ENCODE peak calls at places on chromosomes 13 and 19, in five cellular contexts. X is mammary epithelial cell, U is IMR-90, J is PC-3, O is neural progenitor cell. Y is an unnamed sample. For H4K20me1, the result is how much of the 10 kb centered on the place peaks cover.

GRCh38 chr13:21871919-21872318 is 201.0 kb downstream of the FGF9 start:
- DNase-seq in J (no peak), O (no peak), X (no peak), U (no peak), Y (no peak)

GRCh38 chr13:63979951-63980350 is 2564.3 kb upstream of the PCDH20 start:
- DNase-seq in J (no peak), X (no peak), U (no peak), O (no peak), Y (no peak)

GRCh38 chr19:44845612-44846454 is at the start of gene NECTIN2:
- DNase-seq in J (peak), O (peak), X (peak), U (peak), Y (peak)

GRCh38 chr13:99873832-99874430 is 97.6 kb downstream of the ZIC5 start:
- DNase-seq in J (no peak), U (no peak), X (no peak), O (no peak), Y (no peak)

GRCh38 chr13:36904219-36904618 is 15.8 kb downstream of the SMAD9 start:
- DNase-seq in U (no peak), X (no peak), O (no peak), J (no peak), Y (no peak)

GRCh38 chr19:7736148-7736547 is 4.2 kb upstream of the CLEC4G start:
- DNase-seq in O (no peak), U (no peak), X (no peak), J (no peak), Y (no peak)

GRCh38 chr13:50991624-50992610 is 82.3 kb downstream of the RNASEH2B start:
- DNase-seq in X (no peak), U (no peak), J (no peak), O (no peak), Y (no peak)

GRCh38 chr13:19345158-19345557 is 163.5 kb upstream of the TUBA3C start:
- DNase-seq in X (no peak), U (no peak), J (no peak), O (no peak), Y (no peak)

GRCh38 chr13:33153421-33154381 is 131.9 kb downstream of the STARD13 start:
- DNase-seq in X (no peak), O (peak), U (peak), J (peak), Y (no peak)

GRCh38 chr19:28485300-28485699 is 727.7 kb downstream of the UQCRFS1 start:
- DNase-seq in X (no peak), O (no peak), J (no peak), U (no peak), Y (no peak)

GRCh38 chr13:31749929-31750328 is 10.6 kb downstream of the RXFP2 start:
- DNase-seq in O (no peak), J (peak), U (peak), X (peak), Y (peak)

GRCh38 chr13:100753391-100753790 is 78.8 kb upstream of the TMTC4 start:
- DNase-seq in J (no peak), U (no peak), O (no peak), X (no peak), Y (no peak)

GRCh38 chr19:8108560-8109445 is 40.6 kb downstream of the FBN3 start:
- DNase-seq in U (no peak), J (no peak), X (no peak), O (no peak), Y (no peak)

GRCh38 chr13:34933786-34934185 is 8.3 kb upstream of the NBEA start:
- DNase-seq in J (no peak), U (no peak), O (peak), X (no peak), Y (no peak)

GRCh38 chr19:6264077-6264445 is 15.7 kb downstream of the MLLT1 start:
- DNase-seq in X (no peak), O (peak), U (peak), J (no peak), Y (peak)

GRCh38 chr13:105848494-105848893 is 687.0 kb downstream of the EFNB2 start:
- DNase-seq in O (no peak), J (no peak), X (peak), U (no peak), Y (peak)

GRCh38 chr19:56132316-56132822 is 8.7 kb upstream of the ZNF444 start:
- DNase-seq in U (peak), X (no peak), J (no peak), O (peak), Y (peak)

GRCh38 chr19:18427752-18428131 is 8.5 kb downstream of the SSBP4 start:
- DNase-seq in U (no peak), X (no peak), J (no peak), O (no peak), Y (no peak)

GRCh38 chr19:3653865-3654513 is 27.4 kb upstream of the CACTIN start:
- DNase-seq in O (peak), X (no peak), U (no peak), J (no peak), Y (no peak)

GRCh38 chr13:94056362-94056990 is 423.0 kb downstream of the DCT start:
- DNase-seq in J (no peak), O (no peak), U (peak), X (no peak), Y (no peak)

GRCh38 chr19:17938092-17938845 is 5.5 kb downstream of the CCDC124 start:
- DNase-seq in J (peak), U (peak), O (peak), X (peak), Y (peak)

GRCh38 chr13:40666058-40666904 is at the start of gene FOXO1:
- DNase-seq in J (peak), U (peak), X (peak), O (peak), Y (peak)

GRCh38 chr19:39557791-39558622 is 18.0 kb upstream of the EID2 start:
- DNase-seq in U (peak), X (no peak), O (no peak), J (peak), Y (no peak)

GRCh38 chr13:113002206-113002821 is 33.3 kb downstream of the MCF2L start:
- DNase-seq in X (no peak), U (no peak), O (peak), J (no peak), Y (no peak)

GRCh38 chr13:100440756-100441421 is 147.7 kb downstream of the GGACT start:
- DNase-seq in U (peak), J (no peak), O (no peak), X (no peak), Y (peak)

GRCh38 chr13:68232351-68233130 is 1002.4 kb upstream of the PCDH9 start:
- DNase-seq in U (no peak), J (no peak), O (peak), X (peak), Y (peak)

GRCh38 chr13:113122571-113123225 is at the start of gene F10:
- DNase-seq in O (peak), X (no peak), U (peak), J (no peak), Y (peak)

GRCh38 chr13:38147050-38147449 is 202.6 kb upstream of the UFM1 start:
- DNase-seq in U (no peak), X (no peak), J (no peak), O (no peak), Y (no peak)

GRCh38 chr19:47258434-47258833 is 2.1 kb downstream of the CCDC9 start:
- DNase-seq in O (no peak), J (no peak), U (no peak), X (no peak), Y (no peak)
- H3K4me3 ChIP-seq in O (peak), J (peak), U (no peak), X (no peak), Y (peak)

DNA sequence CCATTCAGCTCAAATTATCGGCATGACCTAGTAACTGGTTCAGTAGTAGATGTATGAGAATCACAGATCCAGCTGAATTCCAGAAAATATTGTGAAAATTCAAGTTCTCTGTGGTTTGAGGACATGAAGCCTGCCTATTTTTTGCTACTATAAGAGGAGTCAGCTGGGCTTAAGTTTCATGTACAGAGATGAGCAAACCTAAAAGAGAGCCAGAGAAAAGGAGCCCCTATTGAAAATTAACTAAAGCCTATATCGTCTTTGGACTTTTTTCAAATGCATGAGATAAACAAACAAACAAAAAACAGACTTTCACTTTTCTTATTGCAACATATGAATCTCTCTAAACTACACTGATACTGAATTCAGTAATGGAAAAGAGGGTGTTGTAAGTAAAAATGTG is 106.8 kb upstream of the SPRY2 start:
- DNase-seq in J (no peak), U (no peak), O (no peak), X (no peak), Y (no peak)
- H2AFZ ChIP-seq in J (no peak), U (no peak), O (peak), X (no peak), Y (no peak)

GRCh38 chr19:16531380-16531669 is 10.9 kb downstream of the CHERP start:
- DNase-seq in O (no peak), U (no peak), X (no peak), J (no peak), Y (no peak)

GRCh38 chr19:16535381-16535780 is 6.9 kb downstream of the CHERP start:
- DNase-seq in X (no peak), U (no peak), J (no peak), O (no peak), Y (no peak)

GRCh38 chr19:16529466-16530144 is 12.6 kb downstream of the CHERP start:
- DNase-seq in J (no peak), U (no peak), O (no peak), X (no peak), Y (no peak)

GRCh38 chr19:16530540-16531379 is 11.5 kb downstream of the CHERP start:
- DNase-seq in J (no peak), U (no peak), X (no peak), O (no peak), Y (no peak)

DNA sequence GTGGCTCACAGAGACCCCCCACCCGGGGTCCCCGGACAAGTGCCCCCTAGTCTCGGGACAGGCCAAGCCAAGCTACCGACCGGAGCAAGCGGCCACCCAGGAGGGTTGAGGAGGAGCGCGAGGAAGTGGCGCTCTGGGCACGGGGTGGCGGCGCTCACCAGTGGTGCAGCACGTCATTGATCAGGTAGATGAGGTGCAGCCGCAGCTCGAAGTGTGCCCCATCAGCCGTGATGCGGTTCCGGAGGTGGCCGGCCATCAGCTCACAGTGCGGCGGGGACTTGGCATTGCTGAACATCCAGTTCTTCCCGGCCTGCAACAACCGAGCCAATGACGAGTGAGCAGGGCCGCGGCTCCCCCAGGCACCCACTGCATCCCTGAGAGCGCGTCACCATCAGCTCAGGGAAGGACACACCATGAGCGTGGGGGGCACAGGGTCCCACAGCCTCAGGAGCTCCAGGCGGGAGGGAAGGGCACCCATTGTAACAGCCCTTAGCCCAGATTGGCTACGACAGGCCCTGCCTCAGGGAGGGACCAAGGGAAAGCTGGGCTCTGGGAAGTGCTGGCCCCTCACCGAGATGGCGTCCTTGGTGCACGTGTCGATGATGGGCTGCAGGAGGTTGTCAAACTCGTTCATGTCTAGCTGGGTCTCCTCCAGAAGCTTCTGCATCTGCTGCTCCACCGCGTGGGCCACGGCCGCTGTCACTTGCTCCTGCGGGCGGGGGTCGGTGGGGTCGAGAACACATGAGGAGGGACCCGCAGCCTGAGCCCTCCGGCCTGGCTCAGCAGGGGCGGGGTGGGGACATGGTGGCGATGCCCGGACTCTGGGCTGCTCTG is 9.6 kb downstream of the CHERP start:
- DNase-seq in O (no peak), X (no peak), J (no peak), U (no peak), Y (no peak)
- H4K20me1 ChIP-seq in O (under half), X (under half), J (under half), U (under half), Y (under half)

GRCh38 chr13:95644611-95645052 is at the start of gene DZIP1:
- DNase-seq in U (peak), X (peak), J (peak), O (peak), Y (peak)

GRCh38 chr13:95641961-95642621 is 2.4 kb downstream of the DZIP1 start:
- DNase-seq in O (peak), U (peak), J (no peak), X (peak), Y (peak)

GRCh38 chr13:95643471-95643813 is 1.1 kb downstream of the DZIP1 start:
- DNase-seq in J (no peak), O (peak), U (peak), X (peak), Y (peak)

GRCh38 chr13:95643009-95643408 is 1.5 kb downstream of the DZIP1 start:
- DNase-seq in O (peak), X (no peak), U (no peak), J (no peak), Y (no peak)

DNA sequence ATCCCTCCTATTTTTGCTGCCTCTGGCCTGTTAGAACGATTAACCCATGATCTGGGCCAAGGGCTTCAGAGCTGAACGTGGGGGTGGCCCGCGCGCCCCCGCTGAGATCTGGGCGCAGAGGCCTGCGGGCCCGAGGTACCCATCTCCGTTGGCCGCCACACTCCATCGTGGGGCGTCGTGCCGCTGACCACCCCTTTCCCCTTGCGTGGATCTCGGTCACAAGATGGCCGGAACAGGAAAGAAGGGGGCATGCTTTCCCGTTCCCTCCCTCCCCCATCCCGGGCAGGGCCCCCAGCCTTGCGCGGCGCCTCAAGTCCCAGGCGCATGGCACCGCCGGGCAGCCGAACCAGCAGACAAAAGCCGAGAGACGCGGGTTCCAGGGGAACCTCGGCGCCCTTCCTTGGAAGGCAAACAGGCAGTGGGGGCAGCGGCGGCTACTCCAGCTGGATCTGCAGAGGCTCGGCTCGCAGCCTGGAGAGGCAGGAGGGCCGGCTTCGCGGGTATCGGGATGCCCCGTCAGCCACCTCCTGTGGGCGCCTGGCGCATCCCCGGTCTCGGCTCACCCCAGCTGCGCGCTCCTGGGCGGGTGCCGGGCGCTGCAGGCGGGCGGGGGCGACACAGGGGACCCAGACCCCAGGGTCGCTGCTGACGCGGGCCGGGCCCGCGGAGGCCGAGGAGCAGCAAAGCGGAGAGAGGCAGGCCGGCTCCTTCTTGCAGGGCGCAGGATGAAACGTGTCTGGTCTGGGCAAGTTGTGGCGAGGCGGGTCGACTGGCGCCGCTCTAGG is 500 bp downstream of the DZIP1 start:
- DNase-seq in U (peak), J (no peak), O (peak), X (peak), Y (peak)
- H3K4me3 ChIP-seq in U (peak), J (peak), O (peak), X (peak), Y (peak)

GRCh38 chr13:101917833-101918755 is 465.6 kb downstream of the ITGBL1 start:
- DNase-seq in X (no peak), U (no peak), J (no peak), O (peak), Y (no peak)
- H2AFZ ChIP-seq in X (no peak), U (no peak), J (no peak), O (no peak), Y (no peak)

GRCh38 chr19:2123682-2124387 is 27.1 kb downstream of the IZUMO4 start:
- DNase-seq in X (no peak), O (peak), J (no peak), U (no peak), Y (peak)
- H4K20me1 ChIP-seq in X (under half), O (half or more), J (under half), U (half or more), Y (under half)